ENCODE peak calls at places on chromosomes 11 and 22, in eight cellular contexts. W, G, D, B, Z, A, Q and C are unnamed samples.

GRCh38 chr11:112797653-112798293 is 163.4 kb upstream of the NCAM1 start:
- DNase-seq in W (peak), G (no peak), D (peak), B (no peak), Z (peak), A (peak), Q (no peak), C (peak)

GRCh38 chr11:33674035-33674814 is 26.4 kb downstream of the C11orf91 start:
- DNase-seq in W (no peak), G (no peak), D (no peak), B (no peak), Z (no peak), A (no peak), Q (no peak), C (no peak)

GRCh38 chr22:22576244-22576988 is 17.4 kb upstream of the PRAME start:
- DNase-seq in W (peak), G (peak), D (peak), B (peak), Z (peak), A (peak), Q (peak), C (no peak)

GRCh38 chr22:21045585-21046294 is at the start of gene LRRC74B:
- DNase-seq in W (peak), G (peak), D (peak), B (peak), Z (peak), A (peak), Q (peak), C (peak)

GRCh38 chr11:116953525-116954284 is 116.3 kb upstream of the APOA1 start:
- DNase-seq in W (no peak), G (no peak), D (no peak), B (no peak), Z (no peak), A (no peak), Q (no peak), C (no peak)

GRCh38 chr11:111363985-111364384 is 15.1 kb downstream of the POU2AF1 start:
- DNase-seq in W (no peak), G (no peak), D (no peak), B (no peak), Z (no peak), A (no peak), Q (no peak), C (no peak)

GRCh38 chr11:35218956-35219355 is 80.0 kb downstream of the CD44 start:
- DNase-seq in W (no peak), G (no peak), D (no peak), B (no peak), Z (no peak), A (no peak), Q (no peak), C (no peak)

GRCh38 chr22:28375761-28376534 is 303.7 kb downstream of the TTC28 start:
- DNase-seq in W (peak), G (peak), D (no peak), B (no peak), Z (no peak), A (no peak), Q (no peak), C (no peak)

GRCh38 chr11:15819679-15820286 is 536.6 kb downstream of the SOX6 start:
- DNase-seq in W (peak), G (peak), D (peak), B (peak), Z (peak), A (peak), Q (no peak), C (peak)

GRCh38 chr11:77106321-77106720 is 3.7 kb downstream of the OMP start:
- DNase-seq in W (no peak), G (no peak), D (no peak), B (no peak), Z (no peak), A (no peak), Q (no peak), C (no peak)

GRCh38 chr22:29617922-29618629 is 14.6 kb downstream of the NF2 start:
- DNase-seq in W (no peak), G (no peak), D (no peak), B (no peak), Z (no peak), A (no peak), Q (no peak), C (no peak)

GRCh38 chr22:44815099-44816070 is 63.0 kb downstream of the ARHGAP8 start:
- DNase-seq in W (no peak), G (no peak), D (no peak), B (no peak), Z (no peak), A (no peak), Q (no peak), C (no peak)

GRCh38 chr11:121451178-121451981 is 734 bp upstream of the SORL1 start:
- DNase-seq in W (no peak), G (no peak), D (no peak), B (no peak), Z (no peak), A (no peak), Q (no peak), C (no peak)

GRCh38 chr22:47322854-47323253 is 560.4 kb downstream of the TBC1D22A start:
- DNase-seq in W (no peak), G (no peak), D (no peak), B (no peak), Z (no peak), A (no peak), Q (no peak), C (peak)

GRCh38 chr11:63837719-63838118 is 1.2 kb upstream of the MARK2 start:
- DNase-seq in W (peak), G (no peak), D (no peak), B (peak), Z (no peak), A (no peak), Q (no peak), C (peak)

GRCh38 chr22:46436595-46437163 is 100.7 kb downstream of the CELSR1 start:
- DNase-seq in W (no peak), G (no peak), D (no peak), B (no peak), Z (no peak), A (no peak), Q (no peak), C (no peak)